ENCODE peak calls at places on chromosomes 4 and X, in four cellular contexts. J is tibial artery, S is fibroblast of lung, M is IMR-90. R is an unnamed sample.

GRCh38 chrX:2521092-2521926 is 20.5 kb upstream of the DHRSX start:
- DNase-seq in M (no peak), J (peak), S (no peak), R (no peak)

GRCh38 chrX:106959897-106960296 is 39.7 kb downstream of the CLDN2 start:
- DNase-seq in S (no peak), M (peak), J (no peak), R (peak)

GRCh38 chrX:7552758-7553157 is 290.2 kb upstream of the VCX start:
- DNase-seq in J (no peak), S (no peak), M (no peak), R (no peak)

GRCh38 chr4:13544556-13545393 is 467 bp upstream of the NKX3-2 start:
- DNase-seq in M (peak), S (peak), J (peak), R (peak)

GRCh38 chr4:3229964-3230363 is 19.0 kb upstream of the MSANTD1 start:
- DNase-seq in S (no peak), J (no peak), M (no peak), R (no peak)

GRCh38 chrX:110407910-110408545 is 49.4 kb downstream of the RTL9 start:
- DNase-seq in M (peak), S (no peak), J (no peak), R (peak)

GRCh38 chrX:55056820-55057690 is 17.8 kb upstream of the PAGE2B start:
- DNase-seq in M (peak), S (peak), J (no peak), R (peak)

GRCh38 chr4:184470785-184471110 is 3.6 kb downstream of the IRF2 start:
- DNase-seq in M (no peak), J (no peak), S (no peak), R (no peak)

GRCh38 chr4:24765331-24765990 is 29.9 kb upstream of the SOD3 start:
- DNase-seq in S (peak), M (peak), J (no peak), R (peak)

GRCh38 chr4:84418032-84418709 is 80.9 kb downstream of the NKX6-1 start:
- DNase-seq in J (no peak), S (no peak), M (no peak), R (no peak)

GRCh38 chr4:113563691-113564378 is 197.7 kb downstream of the CAMK2D start:
- DNase-seq in M (no peak), J (no peak), S (no peak), R (no peak)

GRCh38 chr4:15003441-15003890 is 1.2 kb downstream of the CPEB2 start:
- DNase-seq in M (peak), S (peak), J (peak), R (peak)

GRCh38 chrX:53263597-53264094 is 17.7 kb downstream of the IQSEC2 start:
- DNase-seq in M (peak), J (no peak), S (peak), R (no peak)

GRCh38 chrX:36414056-36414455 is 494.5 kb downstream of the CFAP47 start:
- DNase-seq in M (no peak), S (no peak), J (no peak), R (peak)

GRCh38 chrX:9785944-9786741 is at the start of gene SHROOM2:
- DNase-seq in M (no peak), S (no peak), J (no peak), R (no peak)

GRCh38 chr4:165096776-165097175 is 15.9 kb downstream of the TMEM192 start:
- DNase-seq in J (no peak), M (peak), S (peak), R (peak)

DNA sequence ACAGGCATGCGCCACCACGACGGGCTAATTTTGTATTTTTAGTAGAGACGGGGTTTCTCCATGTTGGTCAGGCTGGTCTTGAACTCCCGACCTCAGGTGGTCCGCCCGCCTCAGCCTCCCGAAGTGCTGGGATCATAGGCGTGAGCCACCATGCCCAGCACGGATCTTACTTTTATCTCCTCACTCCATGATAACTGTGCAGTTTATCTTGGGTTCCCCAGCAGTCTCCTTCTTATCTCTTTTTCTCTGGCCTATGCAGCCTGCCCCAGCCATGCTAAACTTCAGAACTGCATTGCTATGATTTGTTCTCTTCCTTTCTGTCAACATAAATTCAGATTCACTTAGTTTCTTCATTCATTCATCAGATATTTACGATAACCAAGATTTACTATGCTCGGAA is 22.4 kb downstream of the PAGE1 start:
- DNase-seq in M (no peak), J (no peak), S (no peak), R (no peak)
- TF ChIP-seq CTCF in M (no peak), J (no peak), S (no peak), R (no peak)

GRCh38 chrX:151750511-151750910 is 16.0 kb downstream of the CNGA2 start:
- DNase-seq in M (no peak), S (no peak), J (no peak), R (no peak)
- H3K4me3 ChIP-seq in M (no peak), S (no peak), J (no peak), R (no peak)

GRCh38 chr4:109234596-109234995 is 67.9 kb downstream of the COL25A1 start:
- DNase-seq in J (no peak), M (no peak), S (no peak), R (no peak)

GRCh38 chr4:109238746-109239145 is 63.7 kb downstream of the COL25A1 start:
- DNase-seq in M (no peak), S (no peak), J (no peak), R (no peak)

GRCh38 chr4:109232666-109233065 is 69.8 kb downstream of the COL25A1 start:
- DNase-seq in S (peak), M (no peak), J (no peak), R (peak)

GRCh38 chr4:109233585-109233984 is 68.9 kb downstream of the COL25A1 start:
- DNase-seq in S (no peak), J (no peak), M (no peak), R (peak)

DNA sequence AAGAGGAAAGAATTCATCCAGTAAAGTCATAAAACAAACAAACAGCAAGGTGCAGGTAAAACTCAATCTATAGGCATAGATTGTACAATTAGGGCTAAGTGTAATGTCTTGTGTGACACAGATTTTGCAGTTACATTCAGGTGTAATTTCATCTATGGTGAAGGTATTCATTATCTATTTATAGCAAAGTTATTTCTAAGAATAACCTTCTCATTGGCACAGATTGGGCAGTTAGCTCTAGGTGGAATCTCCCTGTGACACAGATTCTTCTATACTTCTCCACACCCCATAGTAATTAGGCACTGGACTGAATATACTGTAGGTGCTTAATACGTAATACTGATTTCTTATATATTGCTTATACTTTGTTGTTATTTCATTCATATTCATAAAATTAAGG is 66.8 kb downstream of the COL25A1 start:
- DNase-seq in S (no peak), J (no peak), M (no peak), R (no peak)
- TF ChIP-seq CTCF in S (no peak), J (no peak), M (no peak), R (no peak)

GRCh38 chr4:2105559-2105958 is 46.4 kb downstream of the NAT8L start:
- DNase-seq in J (no peak), M (peak), S (peak), R (peak)

GRCh38 chr4:2103127-2103842 is 44.2 kb downstream of the NAT8L start:
- DNase-seq in J (no peak), S (no peak), M (no peak), R (no peak)

GRCh38 chr4:2104556-2105345 is 45.6 kb downstream of the NAT8L start:
- DNase-seq in J (no peak), S (no peak), M (no peak), R (no peak)

GRCh38 chr4:2102045-2102883 is 43.1 kb downstream of the NAT8L start:
- DNase-seq in J (no peak), M (no peak), S (no peak), R (no peak)

GRCh38 chr4:2103843-2104547 is 44.9 kb downstream of the NAT8L start:
- DNase-seq in M (no peak), J (no peak), S (no peak), R (no peak)
- H3K4me3 ChIP-seq in M (no peak), J (no peak), S (no peak), R (no peak)

DNA sequence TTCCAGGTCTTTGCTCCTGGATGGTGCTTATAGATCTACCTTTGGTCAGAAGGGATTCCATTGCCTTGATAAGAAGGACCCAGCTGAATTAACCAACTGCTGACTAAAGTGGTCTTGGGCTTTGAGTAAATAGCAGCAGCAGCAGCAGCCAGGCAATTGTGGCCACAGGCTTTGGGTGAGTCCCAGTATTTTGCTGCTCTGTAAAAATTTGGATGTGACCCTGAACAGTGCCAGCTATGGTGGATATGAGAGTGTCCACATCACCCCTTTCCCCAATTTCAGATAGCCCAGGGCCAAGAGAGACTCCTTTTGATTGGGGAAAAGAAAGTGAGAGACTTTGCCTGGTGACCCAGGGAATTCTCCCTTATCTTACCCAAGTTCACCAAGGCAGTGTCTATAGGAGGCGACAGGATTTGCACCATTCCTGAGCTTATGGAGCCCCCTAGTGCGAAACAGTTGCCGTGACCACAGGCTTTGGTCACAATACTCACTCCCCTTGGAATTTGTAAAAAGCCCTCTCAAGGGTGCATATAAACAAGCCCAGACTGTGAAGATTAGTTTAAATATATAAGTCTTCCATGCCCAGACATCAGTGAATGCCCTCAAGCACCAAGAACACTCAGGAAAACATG is 518.0 kb downstream of the TMA16 start:
- DNase-seq in S (peak), J (no peak), M (no peak), R (peak)
- TF ChIP-seq CTCF in S (peak), J (no peak), M (peak), R (no peak)

R was measured in choroid plexus epithelial cell.